ENCODE peak calls at places on chromosomes 4 and X, in four cellular contexts. One of them, this sample, is unnamed.
A peak's percentile ranks its signal among the peaks of the same experiment; 100 is the strongest.

GRCh38 chrX:41670108-41670507 is 18.7 kb upstream of the GPR34 start:
- DNase-seq in mesenchymal stem cell: no peak
- DNase-seq in breast epithelium: no peak
- DNase-seq in foreskin keratinocyte: no peak
- DNase-seq in this sample: no peak

GRCh38 chr4:8192748-8193738 is 6.0 kb upstream of the SH3TC1 start:
- DNase-seq in mesenchymal stem cell: peak; percentile 82
- DNase-seq in foreskin keratinocyte: peak; percentile 63
- DNase-seq in breast epithelium: no peak
- DNase-seq in this sample: no peak

GRCh38 chrX:118420462-118420861 is 74.6 kb downstream of the WDR44 start:
- DNase-seq in breast epithelium: no peak
- DNase-seq in mesenchymal stem cell: peak; percentile 72
- DNase-seq in foreskin keratinocyte: no peak
- DNase-seq in this sample: no peak

GRCh38 chrX:80223922-80224579 is 196.2 kb upstream of the TENT5D start:
- DNase-seq in breast epithelium: no peak
- DNase-seq in foreskin keratinocyte: no peak
- DNase-seq in mesenchymal stem cell: no peak
- DNase-seq in this sample: no peak

GRCh38 chrX:63475200-63475599 is 124.1 kb upstream of the SPIN4 start:
- DNase-seq in breast epithelium: no peak
- DNase-seq in mesenchymal stem cell: no peak
- DNase-seq in foreskin keratinocyte: peak; percentile 0
- DNase-seq in this sample: no peak

GRCh38 chr4:128715616-128716015 is 93.9 kb upstream of the JADE1 start:
- DNase-seq in breast epithelium: no peak
- DNase-seq in mesenchymal stem cell: peak; percentile 39
- DNase-seq in foreskin keratinocyte: no peak
- DNase-seq in this sample: no peak

GRCh38 chr4:135724426-135724825 is 1522.8 kb upstream of the PABPC4L start:
- DNase-seq in breast epithelium: no peak
- DNase-seq in mesenchymal stem cell: no peak
- DNase-seq in foreskin keratinocyte: no peak
- DNase-seq in this sample: no peak

GRCh38 chr4:3485882-3486555 is 22.9 kb downstream of the DOK7 start:
- DNase-seq in foreskin keratinocyte: no peak
- DNase-seq in mesenchymal stem cell: no peak
- DNase-seq in breast epithelium: no peak
- DNase-seq in this sample: no peak

GRCh38 chr4:150852237-150852636 is 162.8 kb downstream of the LRBA start:
- DNase-seq in foreskin keratinocyte: no peak
- DNase-seq in breast epithelium: no peak
- DNase-seq in mesenchymal stem cell: no peak
- DNase-seq in this sample: no peak

GRCh38 chr4:153495480-153496206 is 29.5 kb downstream of the TMEM131L start:
- DNase-seq in foreskin keratinocyte: peak; percentile 93
- DNase-seq in breast epithelium: no peak
- DNase-seq in mesenchymal stem cell: no peak
- DNase-seq in this sample: no peak

GRCh38 chr4:61200991-61201526 is 933 bp downstream of the ADGRL3 start:
- DNase-seq in foreskin keratinocyte: peak; percentile 45
- DNase-seq in breast epithelium: no peak
- DNase-seq in mesenchymal stem cell: peak; percentile 61
- DNase-seq in this sample: no peak

GRCh38 chrX:67648361-67648760 is 104.5 kb downstream of the AR start:
- DNase-seq in mesenchymal stem cell: no peak
- DNase-seq in breast epithelium: no peak
- DNase-seq in foreskin keratinocyte: no peak
- DNase-seq in this sample: no peak

GRCh38 chr4:90540536-90540935 is 413.3 kb downstream of the CCSER1 start:
- DNase-seq in foreskin keratinocyte: no peak
- DNase-seq in breast epithelium: no peak
- DNase-seq in mesenchymal stem cell: no peak
- DNase-seq in this sample: no peak

DNA sequence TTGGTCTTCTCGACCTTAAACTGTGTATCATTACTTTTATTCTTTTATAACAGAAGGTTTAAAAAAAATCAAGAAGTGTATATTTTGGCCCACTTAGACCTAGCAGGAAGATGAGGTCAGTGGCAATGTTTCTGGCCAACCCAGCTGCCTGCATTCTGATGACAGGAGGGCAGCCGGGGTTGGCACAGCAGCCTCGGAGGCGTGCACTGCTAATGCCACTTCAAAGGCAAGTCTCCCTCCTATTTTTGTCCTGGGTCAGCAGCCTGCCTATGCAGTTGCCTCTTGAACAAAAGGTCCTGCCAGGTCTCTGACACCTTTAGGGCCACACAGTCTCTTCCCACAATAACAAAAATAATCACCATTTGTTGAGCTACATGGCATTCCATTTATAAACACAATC is 89.4 kb upstream of the MYOZ2 start:
- DNase-seq in foreskin keratinocyte: no peak
- DNase-seq in mesenchymal stem cell: no peak
- DNase-seq in breast epithelium: peak; percentile 77
- DNase-seq in this sample: no peak
- H3K27ac ChIP-seq in foreskin keratinocyte: no peak overlapping the region
- H3K27ac ChIP-seq in mesenchymal stem cell: no peak overlapping the region
- H3K27ac ChIP-seq in breast epithelium: peak overlapping the region; percentile 29
- H3K27ac ChIP-seq in this sample: no peak overlapping the region

GRCh38 chr4:173073939-173074500 is 94.6 kb upstream of the GALNT7 start:
- DNase-seq in breast epithelium: no peak
- DNase-seq in mesenchymal stem cell: peak; percentile 11
- DNase-seq in foreskin keratinocyte: no peak
- DNase-seq in this sample: no peak
- H3K27ac ChIP-seq in breast epithelium: no peak overlapping the region
- H3K27ac ChIP-seq in mesenchymal stem cell: peak overlapping the region; percentile 95
- H3K27ac ChIP-seq in foreskin keratinocyte: no peak overlapping the region
- H3K27ac ChIP-seq in this sample: no peak overlapping the region

DNA sequence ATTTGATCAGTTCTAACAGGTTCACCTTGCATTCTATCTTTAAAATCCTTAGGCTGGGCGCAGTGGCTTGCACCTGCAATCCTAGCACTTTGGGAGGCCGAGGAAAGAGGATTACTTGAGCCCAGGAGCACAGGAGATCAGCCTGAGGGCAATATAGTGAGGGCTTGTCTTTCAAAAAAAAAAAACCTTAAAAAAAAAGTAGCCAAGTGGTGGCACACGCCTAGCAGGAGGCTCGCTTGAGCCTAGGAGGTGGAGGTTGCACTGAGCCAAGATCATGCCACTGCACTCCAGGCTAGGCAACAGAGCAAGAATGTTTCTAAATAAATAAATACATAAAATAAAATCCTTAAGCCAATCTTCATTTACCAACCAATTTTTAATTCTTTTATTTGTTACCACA is 75.6 kb downstream of the PRSS12 start:
- DNase-seq in foreskin keratinocyte: no peak
- DNase-seq in breast epithelium: no peak
- DNase-seq in mesenchymal stem cell: no peak
- DNase-seq in this sample: no peak
- H3K27ac ChIP-seq in foreskin keratinocyte: no peak overlapping the region
- H3K27ac ChIP-seq in breast epithelium: no peak overlapping the region
- H3K27ac ChIP-seq in mesenchymal stem cell: no peak overlapping the region
- H3K27ac ChIP-seq in this sample: no peak overlapping the region

GRCh38 chr4:145878501-145879435 is 59.9 kb downstream of the ZNF827 start:
- DNase-seq in foreskin keratinocyte: no peak
- DNase-seq in mesenchymal stem cell: peak; percentile 54
- DNase-seq in breast epithelium: no peak
- DNase-seq in this sample: no peak
- H3K27ac ChIP-seq in foreskin keratinocyte: no peak overlapping the region
- H3K27ac ChIP-seq in mesenchymal stem cell: peak overlapping the region; percentile 28
- H3K27ac ChIP-seq in breast epithelium: peak overlapping the region; percentile 67
- H3K27ac ChIP-seq in this sample: no peak overlapping the region

GRCh38 chrX:131734621-131735020 is 190.7 kb downstream of the OR13H1 start:
- DNase-seq in foreskin keratinocyte: no peak
- DNase-seq in mesenchymal stem cell: no peak
- DNase-seq in breast epithelium: peak; percentile 87
- DNase-seq in this sample: no peak
- H3K27ac ChIP-seq in foreskin keratinocyte: no peak overlapping the region
- H3K27ac ChIP-seq in mesenchymal stem cell: no peak overlapping the region
- H3K27ac ChIP-seq in breast epithelium: no peak overlapping the region
- H3K27ac ChIP-seq in this sample: no peak overlapping the region

GRCh38 chrX:17592117-17592516 is 145.2 kb upstream of the SCML1 start:
- DNase-seq in breast epithelium: no peak
- DNase-seq in foreskin keratinocyte: no peak
- DNase-seq in mesenchymal stem cell: peak; percentile 24
- DNase-seq in this sample: no peak
- H3K27ac ChIP-seq in breast epithelium: peak overlapping the region; percentile 35
- H3K27ac ChIP-seq in foreskin keratinocyte: peak overlapping the region; percentile 46
- H3K27ac ChIP-seq in mesenchymal stem cell: peak overlapping the region; percentile 82
- H3K27ac ChIP-seq in this sample: peak overlapping the region; percentile 56

DNA sequence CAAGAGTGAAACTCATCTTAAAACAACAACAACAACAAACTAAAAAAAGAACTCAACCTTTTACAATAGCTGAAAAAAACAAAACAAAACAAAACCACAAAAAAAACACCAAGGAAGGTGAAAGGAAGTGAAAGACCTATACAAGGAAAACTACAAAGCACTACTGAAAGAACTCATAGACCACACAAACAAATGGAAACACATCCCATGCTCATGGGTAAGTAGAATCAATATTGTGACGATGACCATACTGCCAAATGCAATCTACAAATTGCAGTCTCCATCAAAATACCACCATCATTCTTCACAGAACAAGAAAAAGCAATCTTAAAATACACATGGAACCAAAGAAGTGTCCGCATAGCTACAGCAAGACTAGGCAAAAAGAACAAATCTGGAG is 41.5 kb upstream of the FGF2 start:
- DNase-seq in breast epithelium: no peak
- DNase-seq in mesenchymal stem cell: no peak
- DNase-seq in foreskin keratinocyte: no peak
- DNase-seq in this sample: no peak
- H3K27ac ChIP-seq in breast epithelium: no peak overlapping the region
- H3K27ac ChIP-seq in mesenchymal stem cell: peak overlapping the region; percentile 99
- H3K27ac ChIP-seq in foreskin keratinocyte: no peak overlapping the region
- H3K27ac ChIP-seq in this sample: peak overlapping the region; percentile 85

DNA sequence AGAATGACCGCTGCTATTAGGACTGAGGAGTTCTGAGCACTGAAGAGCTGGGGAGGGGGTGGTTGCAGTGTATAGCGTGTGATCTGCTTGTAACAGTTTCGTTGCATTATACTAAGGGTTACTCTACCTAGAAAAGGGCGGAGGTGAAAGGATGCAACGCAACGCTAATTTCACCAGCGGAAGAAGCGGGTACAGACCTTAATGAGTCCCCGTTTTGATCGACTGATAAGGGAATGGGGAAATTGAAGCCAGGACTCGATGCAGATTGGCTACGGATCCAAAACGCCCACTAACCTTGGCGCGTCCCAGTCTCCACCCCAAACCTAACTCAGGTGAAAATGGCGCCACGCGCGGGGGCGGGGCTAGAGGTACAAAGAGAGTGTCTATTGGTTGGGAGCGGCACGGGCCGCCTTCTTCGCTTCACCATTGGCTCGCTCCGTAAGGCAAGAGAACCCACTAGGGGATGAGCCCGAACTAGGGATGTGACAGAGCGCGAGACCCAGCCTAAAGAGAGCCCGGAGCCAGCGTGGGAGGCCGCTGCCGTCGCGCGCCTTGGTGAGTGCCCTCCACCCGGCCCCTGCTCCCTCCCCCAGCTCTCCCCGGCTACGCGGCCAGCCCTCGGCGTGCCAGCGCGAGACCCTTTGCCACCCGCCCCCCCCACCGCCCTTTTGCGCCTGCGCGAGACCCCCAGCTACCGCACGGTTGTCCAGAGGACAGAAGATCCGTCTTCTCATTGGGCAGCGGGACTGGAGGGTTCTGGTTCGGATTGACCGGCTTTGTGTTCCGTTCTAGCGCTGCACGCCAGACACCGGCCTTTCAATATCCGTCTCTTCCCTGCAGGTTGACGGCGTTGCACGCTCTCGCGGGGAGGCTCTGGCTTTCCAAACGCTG is at the start of gene EBP:
- DNase-seq in mesenchymal stem cell: peak; percentile 88
- DNase-seq in breast epithelium: peak; percentile 91
- DNase-seq in foreskin keratinocyte: peak; percentile 88
- DNase-seq in this sample: no peak
- H3K27ac ChIP-seq in mesenchymal stem cell: peak within 1 kb of the TSS; percentile 69
- H3K27ac ChIP-seq in breast epithelium: peak within 1 kb of the TSS; percentile 88
- H3K27ac ChIP-seq in foreskin keratinocyte: peak within 1 kb of the TSS; percentile 66
- H3K27ac ChIP-seq in this sample: peak within 1 kb of the TSS; percentile 27

GRCh38 chr4:20882500-20882899 is 182.2 kb downstream of the PACRGL start:
- DNase-seq in mesenchymal stem cell: no peak
- DNase-seq in breast epithelium: no peak
- DNase-seq in foreskin keratinocyte: no peak
- DNase-seq in this sample: no peak
- H3K27ac ChIP-seq in mesenchymal stem cell: no peak overlapping the region
- H3K27ac ChIP-seq in breast epithelium: no peak overlapping the region
- H3K27ac ChIP-seq in foreskin keratinocyte: no peak overlapping the region
- H3K27ac ChIP-seq in this sample: no peak overlapping the region